ENCODE peak calls at places on chromosomes 3 and 15, in five cellular contexts. V is Panc1, J is tibial artery, H is heart left ventricle, L is mesendoderm. O is an unnamed sample.

GRCh38 chr15:79769081-79769481 is 127.7 kb downstream of the MTHFS start:
- DNase-seq in V (no peak), J (no peak), H (no peak), L (peak; percentile 8), O (no peak)

GRCh38 chr15:51621917-51622268 is 678 bp downstream of the DMXL2 start:
- DNase-seq in V (no peak), J (peak; percentile 68), H (peak; percentile 51), L (peak; percentile 71), O (no peak)

GRCh38 chr15:90552162-90552928 is 22.6 kb downstream of the CRTC3 start:
- DNase-seq in V (no peak), J (no peak), H (no peak), L (no peak), O (no peak)

GRCh38 chr15:66615175-66615495 is 49.3 kb upstream of the LCTL start:
- DNase-seq in V (no peak), J (no peak), H (no peak), L (no peak), O (no peak)

GRCh38 chr3:180707921-180708320 is 28.6 kb upstream of the CCDC39 start:
- DNase-seq in V (no peak), J (no peak), H (no peak), L (no peak), O (no peak)

GRCh38 chr3:100386437-100387064 is 14.3 kb downstream of the TOMM70 start:
- DNase-seq in V (no peak), J (no peak), H (no peak), L (no peak), O (no peak)

GRCh38 chr3:112900088-112900487 is 53.4 kb upstream of the CD200R1L start:
- DNase-seq in V (no peak), J (no peak), H (no peak), L (no peak), O (no peak)

GRCh38 chr3:150080058-150080730 is 109.5 kb upstream of the PFN2 start:
- DNase-seq in V (no peak), J (no peak), H (no peak), L (no peak), O (no peak)

GRCh38 chr3:43001094-43001553 is 22.0 kb downstream of the GASK1A start:
- DNase-seq in V (no peak), J (peak; percentile 98), H (peak; percentile 80), L (no peak), O (no peak)

GRCh38 chr3:195809291-195809785 is 2.4 kb downstream of the MUC4 start:
- DNase-seq in V (no peak), J (no peak), H (no peak), L (no peak), O (no peak)

GRCh38 chr15:68612979-68613740 is 34.4 kb downstream of the CORO2B start:
- DNase-seq in V (no peak), J (no peak), H (no peak), L (peak; percentile 60), O (no peak)

GRCh38 chr15:66456211-66456610 is 41.4 kb downstream of the SNAPC5 start:
- DNase-seq in V (no peak), J (no peak), H (no peak), L (no peak), O (no peak)

GRCh38 chr3:120432105-120432860 is 18.5 kb downstream of the FSTL1 start:
- DNase-seq in V (no peak), J (no peak), H (no peak), L (peak; percentile 97), O (no peak)

GRCh38 chr15:84666373-84666772 is 8.4 kb upstream of the NMB start:
- DNase-seq in V (no peak), J (no peak), H (no peak), L (no peak), O (no peak)

GRCh38 chr3:47082519-47082918 is 81.4 kb downstream of the SETD2 start:
- DNase-seq in V (no peak), J (no peak), H (no peak), L (no peak), O (no peak)

GRCh38 chr3:113590983-113591382 is 58.6 kb downstream of the SIDT1 start:
- DNase-seq in V (no peak), J (no peak), H (no peak), L (peak; percentile 15), O (peak; percentile 32)

GRCh38 chr3:161349529-161350278 is 21.6 kb downstream of the SPTSSB start:
- DNase-seq in V (no peak), J (no peak), H (no peak), L (peak; percentile 29), O (no peak)

GRCh38 chr3:20225769-20226168 is 39.8 kb upstream of the SGO1 start:
- DNase-seq in V (peak; percentile 1), J (no peak), H (no peak), L (peak; percentile 71), O (no peak)

GRCh38 chr3:37904614-37905047 is 43.0 kb downstream of the CTDSPL start:
- DNase-seq in V (no peak), J (no peak), H (no peak), L (peak; percentile 45), O (no peak)

GRCh38 chr3:13013994-13014754 is 59.1 kb downstream of the IQSEC1 start:
- DNase-seq in V (no peak), J (peak; percentile 37), H (no peak), L (no peak), O (no peak)

GRCh38 chr3:107810195-107811071 is 280.4 kb downstream of the CD47 start:
- DNase-seq in V (no peak), J (no peak), H (no peak), L (no peak), O (no peak)

GRCh38 chr15:73345658-73346057 is 23.1 kb downstream of the HCN4 start:
- DNase-seq in V (no peak), J (no peak), H (no peak), L (no peak), O (no peak)

GRCh38 chr15:63605816-63606215 is 8.6 kb downstream of the FBXL22 start:
- DNase-seq in V (no peak), J (no peak), H (no peak), L (no peak), O (peak; percentile 34)

GRCh38 chr3:56691165-56692000 is 8.3 kb upstream of the TASOR start:
- DNase-seq in V (no peak), J (no peak), H (no peak), L (no peak), O (no peak)

GRCh38 chr3:194062825-194063224 is 73.1 kb upstream of the HES1 start:
- DNase-seq in V (no peak), J (no peak), H (no peak), L (no peak), O (no peak)

GRCh38 chr3:176896640-176897039 is 300.6 kb downstream of the TBL1XR1 start:
- DNase-seq in V (no peak), J (no peak), H (no peak), L (no peak), O (no peak)

GRCh38 chr3:17808994-17809393 is 66.6 kb upstream of the TBC1D5 start:
- DNase-seq in V (no peak), J (no peak), H (no peak), L (no peak), O (no peak)

GRCh38 chr3:134018406-134018805 is 11.3 kb downstream of the SLCO2A1 start:
- DNase-seq in V (no peak), J (no peak), H (no peak), L (no peak), O (no peak)

GRCh38 chr3:172201136-172201989 is 162.0 kb downstream of the FNDC3B start:
- DNase-seq in V (no peak), J (peak; percentile 85), H (peak; percentile 91), L (no peak), O (no peak)

GRCh38 chr15:29613951-29614382 is 208.3 kb downstream of the TJP1 start:
- DNase-seq in V (no peak), J (no peak), H (no peak), L (peak; percentile 68), O (no peak)

GRCh38 chr3:194871143-194871863 is 185.6 kb downstream of the FAM43A start:
- DNase-seq in V (no peak), J (peak; percentile 75), H (peak; percentile 73), L (peak; percentile 68), O (no peak)

GRCh38 chr3:146682176-146682575 is 77.0 kb upstream of the PLSCR5 start:
- DNase-seq in V (no peak), J (no peak), H (no peak), L (no peak), O (no peak)

GRCh38 chr3:154280161-154280560 is 44.1 kb downstream of the DHX36 start:
- DNase-seq in V (no peak), J (no peak), H (no peak), L (no peak), O (no peak)

GRCh38 chr3:66362541-66362941 is 138.3 kb downstream of the LRIG1 start:
- DNase-seq in V (no peak), J (no peak), H (no peak), L (peak; percentile 74), O (no peak)

GRCh38 chr15:85128636-85129035 is 147.0 kb downstream of the PDE8A start:
- DNase-seq in V (no peak), J (no peak), H (no peak), L (no peak), O (no peak)

GRCh38 chr3:15490158-15490557 is 31.3 kb downstream of the COLQ start:
- DNase-seq in V (no peak), J (no peak), H (no peak), L (no peak), O (no peak)

GRCh38 chr3:153783106-153783505 is 338.1 kb upstream of the ARHGEF26 start:
- DNase-seq in V (no peak), J (no peak), H (no peak), L (peak; percentile 25), O (no peak)

GRCh38 chr3:52237659-52238172 is 1.2 kb downstream of the TWF2 start:
- DNase-seq in V (no peak), J (peak; percentile 92), H (peak; percentile 93), L (peak; percentile 69), O (no peak)
- H3K4me3 ChIP-seq in V (peak overlapping the region; percentile 86), J (peak overlapping the region; percentile 82), H (peak overlapping the region; percentile 79), L (no peak overlapping the region), O (peak overlapping the region; percentile 92)

GRCh38 chr3:98906230-98906629 is 4.7 kb upstream of the DCBLD2 start:
- DNase-seq in V (no peak), J (no peak), H (no peak), L (no peak), O (no peak)
- H3K4me3 ChIP-seq in V (no peak overlapping the region), J (no peak overlapping the region), H (no peak overlapping the region), L (no peak overlapping the region), O (no peak overlapping the region)

DNA sequence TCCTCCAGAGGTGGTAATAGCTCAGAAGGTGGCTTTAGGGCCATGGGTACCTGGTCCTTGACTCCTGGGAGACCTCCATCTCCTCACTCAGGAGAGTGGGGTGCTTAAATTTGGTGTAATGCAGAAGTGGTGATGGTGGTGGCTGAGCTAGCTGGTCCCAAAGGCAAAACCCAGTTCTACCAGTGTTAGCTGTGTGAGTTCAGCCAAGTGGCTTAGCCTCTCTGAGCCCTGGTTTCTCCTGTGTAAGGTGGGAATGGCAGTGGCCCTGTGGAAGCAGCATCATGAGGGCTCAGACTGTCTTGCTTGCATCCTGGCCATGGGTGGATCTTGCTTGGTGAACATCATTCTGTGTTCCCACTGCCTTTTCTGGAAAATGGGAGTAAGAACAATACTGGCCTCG is 9.4 kb downstream of the SEMA3F start:
- DNase-seq in V (no peak), J (no peak), H (no peak), L (no peak), O (no peak)
- H3K4me3 ChIP-seq in V (no peak overlapping the region), J (no peak overlapping the region), H (no peak overlapping the region), L (no peak overlapping the region), O (no peak overlapping the region)

DNA sequence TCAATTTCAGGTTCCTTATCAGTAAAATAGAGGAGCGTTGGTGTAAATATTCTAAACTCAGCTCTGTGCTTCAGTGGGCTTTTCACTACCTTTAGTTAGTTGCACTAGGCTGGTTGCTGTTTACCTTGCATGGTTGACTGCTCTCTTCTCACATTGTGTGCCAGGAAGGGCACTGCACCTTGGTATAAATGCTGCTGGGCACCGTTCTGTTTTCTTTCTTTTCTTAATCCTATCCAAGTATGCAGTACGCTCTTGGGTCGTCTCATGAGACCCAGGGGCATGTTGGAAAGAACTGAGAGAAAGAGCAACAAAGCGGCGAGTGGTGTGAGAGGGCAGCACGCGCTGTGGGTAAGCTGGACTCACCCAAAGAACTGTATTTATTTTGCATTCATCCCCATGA is 22.4 kb downstream of the KCNMB2 start:
- DNase-seq in V (no peak), J (no peak), H (no peak), L (no peak), O (no peak)
- H3K4me3 ChIP-seq in V (no peak overlapping the region), J (no peak overlapping the region), H (no peak overlapping the region), L (no peak overlapping the region), O (no peak overlapping the region)